ENCODE peak calls at places on chromosome 15, in seven cellular contexts. M is endothelial cell of umbilical vein; L is CD8-positive, alpha-beta T cell; P is stomach; C is ascending aorta; G is GM13977; N is fibroblast of mammary gland. A is an unnamed sample.

GRCh38 chr15:85689729-85690128 is 105.0 kb downstream of the KLHL25 start:
- DNase-seq in M (peak), L (peak), P (peak), C (no peak), G (no peak), N (peak), A (peak)

GRCh38 chr15:63027646-63028045 is 14.9 kb upstream of the TPM1 start:
- DNase-seq in M (no peak), L (no peak), P (no peak), C (no peak), G (no peak), N (no peak), A (no peak)

GRCh38 chr15:73857193-73857920 is 16.0 kb upstream of the TBC1D21 start:
- DNase-seq in M (no peak), L (no peak), P (no peak), C (no peak), G (no peak), N (no peak), A (no peak)

GRCh38 chr15:33310481-33311311 is at the start of gene RYR3:
- DNase-seq in M (no peak), L (no peak), P (no peak), C (no peak), G (no peak), N (peak), A (no peak)

GRCh38 chr15:80404057-80404718 is at the start of gene ARNT2:
- DNase-seq in M (no peak), L (no peak), P (no peak), C (no peak), G (peak), N (no peak), A (peak)

GRCh38 chr15:78206326-78207109 is 27.8 kb downstream of the ACSBG1 start:
- DNase-seq in M (no peak), L (no peak), P (peak), C (no peak), G (no peak), N (no peak), A (no peak)

GRCh38 chr15:58724471-58724870 is 25.0 kb downstream of the ADAM10 start:
- DNase-seq in M (no peak), L (no peak), P (no peak), C (no peak), G (peak), N (peak), A (no peak)

GRCh38 chr15:57213783-57214366 is 162.4 kb upstream of the CGNL1 start:
- DNase-seq in M (peak), L (no peak), P (no peak), C (no peak), G (peak), N (peak), A (no peak)

GRCh38 chr15:33547876-33548275 is 237.1 kb downstream of the RYR3 start:
- DNase-seq in M (peak), L (no peak), P (no peak), C (no peak), G (no peak), N (peak), A (peak)

GRCh38 chr15:88745696-88746095 is 57.5 kb upstream of the ACAN start:
- DNase-seq in M (no peak), L (no peak), P (no peak), C (no peak), G (no peak), N (peak), A (no peak)

GRCh38 chr15:101795455-101795854 is 7.9 kb upstream of the OR4F6 start:
- DNase-seq in M (peak), L (no peak), P (no peak), C (no peak), G (no peak), N (peak), A (no peak)

GRCh38 chr15:52483712-52484111 is 45.0 kb downstream of the MYO5A start:
- DNase-seq in M (peak), L (no peak), P (no peak), C (no peak), G (no peak), N (peak), A (no peak)

GRCh38 chr15:73851679-73852078 is 21.7 kb upstream of the TBC1D21 start:
- DNase-seq in M (peak), L (peak), P (no peak), C (no peak), G (peak), N (peak), A (peak)

GRCh38 chr15:88613074-88613944 is 7.8 kb upstream of the AEN start:
- DNase-seq in M (no peak), L (no peak), P (no peak), C (no peak), G (no peak), N (no peak), A (no peak)

GRCh38 chr15:32716960-32717289 is 879 bp upstream of the GREM1 start:
- DNase-seq in M (no peak), L (no peak), P (no peak), C (no peak), G (peak), N (no peak), A (no peak)

GRCh38 chr15:57324590-57324890 is 51.8 kb upstream of the CGNL1 start:
- DNase-seq in M (no peak), L (no peak), P (no peak), C (no peak), G (no peak), N (no peak), A (no peak)

DNA sequence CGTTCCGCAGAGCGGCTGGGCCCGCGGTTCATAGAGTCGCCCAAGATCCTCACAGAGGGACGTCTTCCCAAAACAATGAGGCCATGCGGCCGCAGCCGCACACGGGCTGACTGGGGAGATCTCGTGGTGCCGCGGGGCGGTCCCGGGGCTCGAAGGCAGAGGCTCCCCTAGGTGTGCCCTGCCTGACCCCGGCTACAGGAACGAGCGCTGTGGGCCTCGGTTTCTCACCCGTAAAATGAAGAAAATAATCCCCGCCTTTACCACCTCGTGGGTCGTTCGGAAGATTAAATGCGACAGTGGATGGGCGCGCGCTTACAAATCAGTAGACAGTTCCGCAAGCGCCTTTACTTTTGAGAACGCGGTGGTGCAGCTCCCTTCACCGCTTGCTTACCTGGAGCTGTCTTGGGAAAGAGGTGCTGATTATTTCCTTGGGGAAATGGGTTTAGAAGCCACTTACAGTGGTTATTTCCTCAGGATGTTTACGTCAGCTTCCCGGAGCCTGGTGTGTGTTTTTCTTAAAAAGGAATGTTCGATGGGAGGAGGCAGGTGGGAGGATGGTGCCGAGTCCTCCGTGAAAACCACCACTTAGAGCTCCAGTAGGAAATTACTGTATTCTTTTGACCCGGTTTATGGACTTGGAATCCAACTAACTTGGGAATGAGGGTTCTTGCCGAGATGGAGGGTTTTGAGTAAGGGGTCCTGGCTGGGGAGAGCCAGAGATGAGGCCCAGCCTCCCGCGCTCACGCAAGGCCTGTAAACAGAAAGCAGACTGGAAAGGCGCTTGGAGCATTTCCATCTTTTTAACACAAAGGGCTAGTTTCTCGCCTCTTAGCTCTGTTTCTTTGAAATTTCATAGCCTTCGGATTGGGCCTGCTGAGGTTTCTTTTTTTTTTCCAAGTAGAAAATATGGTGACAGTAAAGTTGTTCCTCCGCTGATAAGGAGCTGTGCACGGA is 2.0 kb upstream of the MEX3B start:
- DNase-seq in M (peak), L (no peak), P (no peak), C (no peak), G (peak), N (peak), A (no peak)
- TF ChIP-seq CTCF in M (no peak), L (peak), P (no peak), C (no peak), G (no peak), N (no peak), A (no peak)

DNA sequence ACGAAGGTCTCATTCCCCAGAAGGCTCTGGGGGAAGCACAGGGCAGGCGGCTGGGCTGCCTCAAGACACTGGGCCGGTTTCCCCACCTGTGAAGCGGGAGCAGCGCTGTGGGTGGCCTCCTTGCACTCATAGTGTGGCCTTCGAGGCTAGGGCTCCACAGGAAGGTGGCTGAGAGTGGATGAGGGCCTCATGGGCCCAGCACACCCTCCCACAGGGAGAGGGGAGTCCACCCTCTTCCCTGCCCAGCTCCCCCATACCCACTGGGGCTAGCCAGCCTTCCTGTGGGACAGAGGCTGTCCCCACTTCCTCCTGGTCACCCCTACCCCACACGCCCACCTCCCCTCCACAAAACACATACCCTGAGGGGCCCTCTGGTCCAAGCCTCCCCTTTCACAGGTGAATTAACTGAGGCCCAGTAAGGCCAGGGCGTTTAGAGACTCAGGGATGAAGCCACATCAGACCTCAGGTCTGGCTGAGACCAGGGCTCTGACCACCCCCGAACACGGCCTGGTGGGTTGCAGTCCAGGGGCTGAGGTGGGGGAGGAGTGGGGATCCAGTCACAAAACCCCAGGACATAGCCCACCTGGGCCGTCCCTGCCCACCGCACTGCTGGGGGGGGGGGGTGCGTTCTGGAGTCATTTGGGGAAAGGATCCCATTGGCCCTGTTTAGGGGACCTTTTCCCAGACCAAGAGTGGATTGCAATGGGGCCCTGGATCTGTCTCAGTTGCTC is 1.1 kb downstream of the ANPEP start:
- DNase-seq in M (no peak), L (no peak), P (no peak), C (no peak), G (no peak), N (no peak), A (no peak)
- TF ChIP-seq CTCF in M (no peak), L (no peak), P (no peak), C (no peak), G (no peak), N (no peak), A (no peak)

GRCh38 chr15:28921336-28921735 is 35.6 kb downstream of the APBA2 start:
- DNase-seq in M (no peak), L (no peak), P (no peak), C (no peak), G (no peak), N (no peak), A (no peak)

GRCh38 chr15:28922712-28923012 is 36.9 kb downstream of the APBA2 start:
- DNase-seq in M (no peak), L (no peak), P (no peak), C (no peak), G (no peak), N (no peak), A (no peak)

GRCh38 chr15:28923726-28924280 is 38.0 kb downstream of the APBA2 start:
- DNase-seq in M (no peak), L (no peak), P (no peak), C (no peak), G (no peak), N (no peak), A (no peak)

GRCh38 chr15:28920781-28921331 is 35.1 kb downstream of the APBA2 start:
- DNase-seq in M (no peak), L (no peak), P (no peak), C (no peak), G (no peak), N (no peak), A (no peak)

GRCh38 chr15:28921925-28922711 is 36.3 kb downstream of the APBA2 start:
- DNase-seq in M (no peak), L (no peak), P (no peak), C (no peak), G (no peak), N (no peak), A (no peak)
- TF ChIP-seq CTCF in M (no peak), L (no peak), P (no peak), C (no peak), G (no peak), N (no peak), A (no peak)

GRCh38 chr15:48800811-48801460 is 9.9 kb downstream of the CEP152 start:
- DNase-seq in M (peak), L (no peak), P (no peak), C (no peak), G (no peak), N (peak), A (no peak)
- TF ChIP-seq CTCF in M (peak), L (no peak), P (no peak), C (peak), G (peak), N (peak), A (peak)

DNA sequence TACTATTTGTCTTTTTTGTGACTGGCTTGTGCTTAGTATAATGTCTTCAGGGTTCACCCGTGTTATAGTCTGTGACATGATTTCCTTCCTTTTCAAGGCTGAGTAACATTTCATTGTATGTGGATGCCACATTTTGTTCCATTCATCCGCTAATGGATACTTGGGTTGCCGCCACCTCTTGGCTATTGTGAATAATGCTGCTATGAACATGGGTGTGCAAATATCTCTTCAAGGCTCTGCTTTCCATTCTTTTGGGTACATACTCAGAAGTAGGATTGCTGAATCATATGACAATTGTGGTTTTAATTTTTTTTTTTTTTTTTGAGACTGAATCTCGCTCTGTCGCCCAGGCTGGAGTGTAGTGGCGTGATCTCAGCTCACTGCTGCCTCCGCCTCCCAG is 15.4 kb downstream of the CRTC3 start:
- DNase-seq in M (peak), L (no peak), P (no peak), C (no peak), G (no peak), N (peak), A (no peak)
- TF ChIP-seq CTCF in M (no peak), L (no peak), P (no peak), C (no peak), G (no peak), N (peak), A (no peak)

A was measured in mucosa of descending colon.